ENCODE peak calls at places on chromosomes 2 and 18, in four cellular contexts. Z, L, O and F are unnamed samples.

GRCh38 chr18:79554945-79555645 is 124.5 kb upstream of the CTDP1 start:
- DNase-seq in O (peak), L (no peak), Z (no peak), F (no peak)

GRCh38 chr2:176729706-176730569 is 460.7 kb downstream of the MTX2 start:
- DNase-seq in L (no peak), Z (no peak), O (no peak), F (peak)

GRCh38 chr2:241724259-241724974 is 10.0 kb upstream of the D2HGDH start:
- DNase-seq in Z (peak), L (no peak), O (no peak), F (no peak)

GRCh38 chr18:9741821-9742541 is 33.9 kb downstream of the RAB31 start:
- DNase-seq in Z (peak), L (no peak), O (no peak), F (no peak)

GRCh38 chr2:25279091-25279651 is 62.6 kb downstream of the DNMT3A start:
- DNase-seq in L (no peak), Z (no peak), O (peak), F (no peak)

GRCh38 chr2:200603972-200604371 is 18.2 kb downstream of the AOX1 start:
- DNase-seq in Z (no peak), L (no peak), O (no peak), F (no peak)

GRCh38 chr2:234528410-234529150 is 31.7 kb upstream of the ARL4C start:
- DNase-seq in O (no peak), Z (no peak), L (no peak), F (no peak)

GRCh38 chr2:38462121-38462634 is 85.1 kb upstream of the ATL2 start:
- DNase-seq in Z (peak), L (peak), O (no peak), F (peak)

GRCh38 chr2:32743480-32744236 is 115.8 kb downstream of the TTC27 start:
- DNase-seq in Z (no peak), O (no peak), L (no peak), F (no peak)

GRCh38 chr2:169775765-169776482 is 22.7 kb upstream of the SSB start:
- DNase-seq in Z (no peak), L (peak), O (no peak), F (no peak)

GRCh38 chr2:2362181-2362580 is 31.1 kb upstream of the MYT1L start:
- DNase-seq in O (no peak), L (no peak), Z (no peak), F (no peak)

GRCh38 chr2:240139011-240139441 is 1.4 kb downstream of the OTOS start:
- DNase-seq in L (no peak), O (peak), Z (no peak), F (no peak)

GRCh38 chr18:4405965-4406364 is 49.1 kb downstream of the DLGAP1 start:
- DNase-seq in L (no peak), Z (no peak), O (no peak), F (no peak)

GRCh38 chr18:37328946-37329719 is 236.5 kb downstream of the CELF4 start:
- DNase-seq in O (no peak), Z (no peak), L (no peak), F (no peak)

GRCh38 chr18:69897397-69898108 is 50.1 kb downstream of the CD226 start:
- DNase-seq in L (no peak), O (no peak), Z (no peak), F (no peak)

GRCh38 chr18:62485684-62486083 is 37.1 kb upstream of the ZCCHC2 start:
- DNase-seq in Z (no peak), O (no peak), L (no peak), F (no peak)

GRCh38 chr2:231707625-231708049 is 688 bp upstream of the PTMA start:
- DNase-seq in Z (no peak), L (no peak), O (no peak), F (no peak)

GRCh38 chr2:235263205-235264120 is 230.4 kb upstream of the AGAP1 start:
- DNase-seq in O (peak), L (no peak), Z (peak), F (peak)

GRCh38 chr18:53153281-53153680 is 813.3 kb downstream of the DCC start:
- DNase-seq in L (no peak), O (no peak), Z (peak), F (no peak)

GRCh38 chr2:104849618-104850097 is 4.3 kb upstream of the POU3F3 start:
- DNase-seq in O (peak), Z (no peak), L (peak), F (peak)

GRCh38 chr2:188524519-188525113 is 232.9 kb downstream of the GULP1 start:
- DNase-seq in L (peak), O (no peak), Z (peak), F (peak)

GRCh38 chr2:169131587-169132512 is 62.5 kb downstream of the DHRS9 start:
- DNase-seq in O (no peak), Z (peak), L (no peak), F (peak)

GRCh38 chr2:219253753-219254589 is at the start of gene TUBA4A:
- DNase-seq in O (peak), L (no peak), Z (peak), F (no peak)

GRCh38 chr18:461762-462161 is 38.7 kb downstream of the COLEC12 start:
- DNase-seq in L (no peak), O (no peak), Z (no peak), F (no peak)

GRCh38 chr2:197028230-197028629 is 101.7 kb upstream of the PGAP1 start:
- DNase-seq in L (no peak), Z (no peak), O (no peak), F (peak)

GRCh38 chr18:8858888-8859511 is 153.6 kb downstream of the MTCL1 start:
- DNase-seq in O (no peak), L (peak), Z (no peak), F (peak)

GRCh38 chr18:9094307-9095226 is 7.9 kb upstream of the NDUFV2 start:
- DNase-seq in Z (no peak), L (peak), O (no peak), F (peak)

GRCh38 chr2:228378696-228379425 is 197.4 kb upstream of the SPHKAP start:
- DNase-seq in O (no peak), Z (no peak), L (no peak), F (no peak)

GRCh38 chr2:206974556-206974955 is 35.2 kb downstream of the CPO start:
- DNase-seq in L (no peak), Z (no peak), O (no peak), F (no peak)

GRCh38 chr2:221085376-221085900 is 486.7 kb downstream of the EPHA4 start:
- DNase-seq in O (no peak), L (no peak), Z (no peak), F (peak)

GRCh38 chr18:35026407-35027061 is 14.7 kb upstream of the MAPRE2 start:
- DNase-seq in L (no peak), Z (peak), O (no peak), F (no peak)

GRCh38 chr2:8203354-8203753 is 478.5 kb upstream of the ID2 start:
- DNase-seq in O (no peak), Z (no peak), L (no peak), F (no peak)

GRCh38 chr2:12314119-12314735 is 402.5 kb upstream of the TRIB2 start:
- DNase-seq in Z (no peak), L (no peak), O (no peak), F (no peak)